ENCODE peak calls at places on chromosomes 12 and 14, in six cellular contexts. X is neural progenitor cell, Y is fibroblast of pulmonary artery, W is PC-9, Q is RWPE1, H is ovary. A is an unnamed sample.

GRCh38 chr12:19695244-19696098 is 256.2 kb downstream of the AEBP2 start:
- DNase-seq in X (no peak), H (no peak), Y (no peak), W (no peak), Q (no peak), A (no peak)

GRCh38 chr12:50825372-50825838 is 17.3 kb upstream of the TMPRSS12 start:
- DNase-seq in Y (peak), W (no peak), X (peak), Q (peak), H (no peak), A (no peak)

GRCh38 chr12:40769846-40770245 is 77.6 kb downstream of the CNTN1 start:
- DNase-seq in X (no peak), W (no peak), Q (no peak), H (no peak), Y (no peak), A (no peak)

GRCh38 chr12:80262372-80263170 is 163.2 kb downstream of the OTOGL start:
- DNase-seq in Y (no peak), X (no peak), H (no peak), W (no peak), Q (no peak), A (no peak)

GRCh38 chr12:45008211-45008610 is 42.7 kb downstream of the DBX2 start:
- DNase-seq in Y (no peak), Q (no peak), H (no peak), W (no peak), X (no peak), A (no peak)

GRCh38 chr12:80937391-80938238 is at the start of gene LIN7A:
- DNase-seq in X (peak), Q (no peak), H (peak), Y (peak), W (peak), A (no peak)

GRCh38 chr14:90815817-90816662 is at the start of gene TTC7B:
- DNase-seq in X (peak), Y (peak), H (peak), Q (peak), W (no peak), A (peak)

GRCh38 chr14:54105406-54105805 is 148.8 kb upstream of the BMP4 start:
- DNase-seq in W (peak), Y (no peak), Q (peak), H (no peak), X (no peak), A (no peak)

GRCh38 chr14:23055621-23056256 is 1.6 kb downstream of the CDH24 start:
- DNase-seq in H (peak), W (no peak), X (no peak), Y (no peak), Q (no peak), A (no peak)

GRCh38 chr12:76190249-76190648 is 105.8 kb upstream of the NAP1L1 start:
- DNase-seq in H (no peak), W (no peak), Y (no peak), X (no peak), Q (no peak), A (no peak)

GRCh38 chr12:51904951-51905471 is 2.3 kb upstream of the ACVRL1 start:
- DNase-seq in X (no peak), Y (peak), Q (no peak), W (no peak), H (no peak), A (no peak)

GRCh38 chr12:122031342-122032216 is 9.9 kb downstream of the BCL7A start:
- DNase-seq in H (peak), Q (no peak), W (peak), X (peak), Y (peak), A (peak)

GRCh38 chr12:96093543-96094196 is 58.3 kb upstream of the LTA4H start:
- DNase-seq in X (no peak), Y (no peak), W (no peak), H (no peak), Q (no peak), A (no peak)

GRCh38 chr14:22842211-22843122 is 6.1 kb downstream of the MMP14 start:
- DNase-seq in X (no peak), W (no peak), H (peak), Y (no peak), Q (no peak), A (no peak)

GRCh38 chr14:37900582-37900981 is 305.2 kb downstream of the TTC6 start:
- DNase-seq in X (no peak), Q (no peak), H (no peak), Y (no peak), W (no peak), A (no peak)

GRCh38 chr14:61255968-61256367 is 25.2 kb downstream of the TMEM30B start:
- DNase-seq in Y (no peak), H (no peak), X (no peak), Q (no peak), W (no peak), A (no peak)

GRCh38 chr14:61250063-61250462 is 31.1 kb downstream of the TMEM30B start:
- DNase-seq in Y (no peak), Q (no peak), X (no peak), H (no peak), W (no peak), A (no peak)

GRCh38 chr14:61254803-61255526 is 26.2 kb downstream of the TMEM30B start:
- DNase-seq in W (no peak), X (peak), H (no peak), Q (no peak), Y (no peak), A (no peak)

GRCh38 chr14:61252354-61253063 is 28.6 kb downstream of the TMEM30B start:
- DNase-seq in X (peak), H (peak), Q (peak), W (peak), Y (peak), A (no peak)

DNA sequence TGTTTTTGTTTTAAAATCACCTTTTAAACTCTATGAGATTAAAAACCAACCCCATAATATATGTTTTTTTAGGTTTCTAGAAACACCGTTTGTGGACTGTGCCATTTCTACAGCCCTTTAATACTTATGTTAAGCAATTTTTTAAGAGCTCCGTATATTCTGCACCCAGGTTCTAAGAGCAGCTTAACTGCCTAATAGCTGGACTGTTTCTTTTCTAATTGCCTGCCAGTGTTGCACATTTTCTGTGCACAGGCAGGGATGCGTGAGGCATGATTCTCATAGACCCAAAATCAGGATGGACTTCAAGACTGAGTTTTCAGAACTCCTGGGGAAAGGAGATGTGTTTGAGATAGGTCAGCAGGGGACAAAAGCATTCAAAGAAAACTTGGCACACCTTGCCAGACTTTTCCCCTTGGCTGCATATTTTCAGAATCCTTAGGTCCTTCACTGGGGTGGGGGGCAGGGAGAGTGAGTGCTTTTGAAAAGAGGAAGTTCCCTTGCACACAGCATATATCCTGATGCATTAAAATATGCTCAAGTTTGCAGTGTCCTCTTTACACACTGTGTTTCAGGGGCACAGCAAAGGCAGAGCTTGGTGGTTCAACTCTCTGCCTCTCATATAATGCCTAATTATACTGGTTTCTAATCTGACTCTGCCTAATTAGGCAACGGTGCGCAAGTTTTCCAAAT is 27.9 kb downstream of the TMEM30B start:
- DNase-seq in W (no peak), Q (no peak), Y (no peak), H (no peak), X (no peak), A (no peak)
- TF ChIP-seq CTCF in W (no peak), Q (peak), Y (no peak), H (no peak), X (no peak), A (no peak)

GRCh38 chr12:115791331-115791730 is 486.2 kb downstream of the MED13L start:
- DNase-seq in X (no peak), H (no peak), Y (no peak), W (no peak), Q (no peak), A (no peak)

GRCh38 chr12:115790526-115790925 is 487.0 kb downstream of the MED13L start:
- DNase-seq in Y (no peak), W (no peak), H (no peak), X (no peak), Q (no peak), A (no peak)

GRCh38 chr12:115785548-115785947 is 491.9 kb downstream of the MED13L start:
- DNase-seq in W (no peak), X (no peak), H (no peak), Q (no peak), Y (no peak), A (no peak)
- TF ChIP-seq CTCF in W (no peak), X (peak), H (no peak), Q (no peak), Y (no peak), A (no peak)

GRCh38 chr14:74302634-74303569 is at the start of gene ABCD4:
- DNase-seq in H (peak), Y (peak), W (peak), Q (peak), X (peak), A (peak)
- TF ChIP-seq CTCF in H (peak), Y (peak), W (peak), Q (peak), X (peak), A (no peak)

GRCh38 chr14:94636744-94637412 is 24.7 kb downstream of the SERPINA3 start:
- DNase-seq in H (no peak), Y (peak), Q (no peak), W (no peak), X (peak), A (no peak)
- TF ChIP-seq CTCF in H (no peak), Y (peak), Q (no peak), W (no peak), X (peak), A (no peak)

DNA sequence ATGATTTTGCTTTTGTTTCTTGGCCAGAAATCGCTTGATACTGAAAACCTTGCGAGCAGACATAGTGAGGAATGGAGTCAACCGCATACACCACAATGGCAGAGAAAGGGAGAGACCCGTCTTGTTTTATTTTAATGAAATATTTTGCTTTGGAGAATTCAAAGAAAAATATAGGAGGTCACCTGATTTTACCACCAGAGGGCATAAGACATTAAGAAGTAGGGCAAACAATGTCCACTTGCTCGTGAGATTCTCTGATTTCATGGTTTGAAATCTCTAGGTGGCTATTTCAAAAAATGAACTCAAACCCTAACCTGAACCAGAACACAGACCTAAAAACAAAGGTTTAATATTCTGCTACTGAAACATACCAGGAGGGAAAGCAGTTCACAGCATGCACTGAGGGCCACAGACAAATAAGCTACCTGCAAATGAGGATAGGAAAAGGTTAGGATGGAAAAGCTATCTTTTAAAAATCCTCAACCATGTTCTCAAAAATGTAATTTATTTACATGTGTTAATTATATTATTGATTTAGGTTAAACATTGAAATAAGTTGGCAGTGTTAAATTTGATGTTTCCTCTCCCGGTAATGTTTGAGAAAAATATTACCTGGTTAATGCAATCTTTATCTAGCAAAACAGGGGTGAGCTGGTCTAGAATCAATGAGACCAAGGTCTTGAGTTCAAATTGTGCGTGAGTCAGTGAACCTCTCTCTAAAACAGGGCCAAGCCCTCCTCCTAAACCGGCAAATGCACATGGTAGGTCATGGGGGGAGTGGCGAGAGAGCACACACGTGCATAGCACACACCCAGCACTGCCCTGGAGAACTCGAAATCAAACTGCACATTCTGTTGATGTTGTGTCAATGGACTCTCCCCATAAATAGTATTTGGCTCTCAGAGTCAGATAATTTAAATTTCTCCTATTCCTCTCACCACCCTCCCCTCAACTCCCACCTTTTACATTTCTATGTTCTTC is 12.5 kb downstream of the IFNG-AS1 start:
- DNase-seq in Y (peak), X (peak), W (no peak), Q (no peak), H (no peak), A (no peak)
- TF ChIP-seq CTCF in Y (peak), X (peak), W (peak), Q (peak), H (no peak), A (no peak)

DNA sequence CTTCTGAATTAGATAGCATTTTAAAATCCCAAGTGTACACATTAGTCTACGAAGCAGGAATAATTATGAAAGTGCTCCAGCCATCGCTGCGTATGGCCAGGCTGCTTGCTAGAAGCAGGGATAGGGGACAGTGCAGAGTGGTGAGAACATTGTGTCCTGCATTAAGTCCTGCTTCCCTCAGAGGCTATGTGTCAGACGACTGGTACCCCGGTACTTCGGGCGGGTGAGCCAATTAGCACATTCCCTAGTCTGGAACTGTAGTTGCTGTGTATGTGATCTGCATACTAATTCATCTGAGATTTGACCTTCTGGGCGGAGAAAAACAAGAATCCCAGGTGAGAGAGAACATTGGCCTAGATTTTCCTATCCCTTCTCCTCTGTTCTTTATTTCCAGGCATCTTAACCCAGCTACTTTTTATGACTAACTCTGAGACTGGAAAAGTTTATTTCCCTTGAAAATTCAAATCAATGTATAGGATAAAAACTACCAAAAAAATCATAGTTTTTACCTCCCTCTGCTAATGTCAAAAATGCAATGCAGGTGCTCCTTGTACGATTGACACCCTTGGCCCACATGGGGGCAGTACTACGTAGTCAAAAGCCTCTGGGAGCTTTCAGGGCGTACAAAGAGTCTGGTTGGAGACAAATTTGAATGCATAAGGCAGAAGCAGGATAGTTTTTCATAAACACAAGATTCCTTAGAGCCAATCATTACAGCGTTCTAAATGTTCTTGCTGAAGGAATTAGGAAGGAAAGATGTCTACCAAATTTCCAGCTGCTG is 764.3 kb downstream of the NOVA1 start:
- DNase-seq in H (peak), X (peak), W (peak), Y (peak), Q (peak), A (no peak)
- TF ChIP-seq CTCF in H (no peak), X (peak), W (peak), Y (peak), Q (peak), A (no peak)

DNA sequence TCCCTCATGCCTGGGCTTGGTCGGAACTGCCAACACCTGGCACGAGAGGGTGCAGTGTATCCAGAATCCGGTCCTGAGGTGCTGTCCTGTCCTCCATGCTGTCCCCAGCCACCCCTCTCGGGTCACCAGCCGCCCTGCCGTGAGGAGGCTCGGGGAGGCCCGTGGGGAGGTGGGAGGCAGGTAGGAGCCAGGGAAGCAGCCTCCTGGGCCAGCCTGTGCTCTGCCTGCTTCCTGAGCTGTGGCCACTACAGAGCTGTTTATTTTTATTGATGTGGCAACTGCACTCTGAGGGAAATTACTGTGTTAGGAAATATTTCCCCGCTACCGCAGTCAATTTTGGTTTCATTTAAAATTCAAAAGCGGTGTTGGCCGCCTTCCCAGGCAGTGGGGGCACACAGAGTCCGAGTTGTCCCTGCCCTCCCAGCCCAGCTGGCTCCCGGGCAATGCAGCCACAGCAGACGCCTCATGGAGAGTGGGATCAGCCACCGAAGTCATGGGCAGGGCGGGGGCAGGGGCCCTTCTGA is 18.3 kb downstream of the NOC4L start:
- DNase-seq in Y (peak), X (no peak), H (peak), Q (no peak), W (no peak), A (no peak)
- TF ChIP-seq CTCF in Y (no peak), X (no peak), H (no peak), Q (no peak), W (no peak), A (no peak)

DNA sequence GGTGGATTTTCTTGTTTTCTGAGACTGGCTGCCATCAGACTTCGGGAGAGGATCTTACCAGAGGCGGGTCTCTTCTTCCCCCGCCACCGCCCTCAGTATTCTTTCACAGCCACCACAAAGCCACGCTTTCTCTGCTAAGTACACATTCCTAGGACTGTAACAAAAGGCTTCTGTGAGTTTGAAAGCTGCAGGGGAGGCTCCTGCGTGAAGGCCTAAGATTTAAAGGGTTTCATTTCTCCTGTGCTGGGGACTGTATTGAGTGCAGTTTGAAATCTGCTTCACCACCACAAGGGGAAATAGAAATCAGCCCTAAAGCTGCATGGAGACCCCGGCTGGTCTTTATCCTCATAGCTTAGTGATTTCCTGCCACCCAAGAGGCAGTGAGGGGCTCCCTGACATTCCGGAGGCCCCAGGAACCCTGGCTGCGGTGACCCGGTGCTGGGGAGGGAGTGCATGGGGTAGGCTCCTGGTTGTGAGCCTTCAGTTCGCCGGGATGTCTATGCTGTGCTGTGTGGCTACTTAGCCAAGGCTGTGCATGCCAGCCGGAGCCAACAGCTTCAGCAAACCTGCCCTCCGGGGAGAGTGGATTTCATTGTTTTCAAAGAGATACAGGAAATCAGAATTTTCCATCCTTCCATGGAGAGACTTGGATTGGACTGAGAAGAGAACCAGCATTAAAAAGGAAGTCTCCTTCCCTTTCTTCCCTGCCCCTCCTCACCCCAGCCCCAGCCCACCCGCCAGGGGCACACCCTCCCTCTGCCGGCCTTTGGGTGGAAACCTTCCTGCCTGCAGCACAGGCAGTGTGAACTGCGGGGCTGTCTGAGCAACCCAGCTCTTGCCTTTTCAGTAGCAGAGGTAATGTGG is 163.3 kb downstream of the ETV6 start:
- DNase-seq in W (no peak), H (no peak), Y (peak), X (peak), Q (no peak), A (peak)
- TF ChIP-seq CTCF in W (no peak), H (no peak), Y (peak), X (peak), Q (no peak), A (no peak)

GRCh38 chr12:22924391-22924790 is 299.4 kb downstream of the ETNK1 start:
- DNase-seq in W (no peak), Y (no peak), Q (no peak), H (no peak), X (no peak), A (no peak)
- TF ChIP-seq CTCF in W (no peak), Y (no peak), Q (no peak), H (no peak), X (no peak), A (no peak)